ENCODE peak calls at places on chromosomes 1 and 21, in nine cellular contexts. W is upper lobe of left lung, P is GM23338, J is dorsolateral prefrontal cortex, Z is heart left ventricle, D is fibroblast of lung, I is psoas muscle, U is PC-3, O is AG04450. S is an unnamed sample.

GRCh38 chr1:91701494-91701869 is 184.5 kb downstream of the TGFBR3 start:
- DNase-seq in O (no peak), Z (no peak), J (no peak), P (no peak), D (no peak), W (no peak), I (no peak), U (no peak), S (no peak)

GRCh38 chr1:111219466-111220286 is 7.8 kb upstream of the CHI3L2 start:
- DNase-seq in J (no peak), I (no peak), D (no peak), O (no peak), W (no peak), P (no peak), U (no peak), Z (no peak), S (no peak)

GRCh38 chr1:913491-914252 is 10.1 kb upstream of the SAMD11 start:
- DNase-seq in D (no peak), U (no peak), P (no peak), I (peak), J (no peak), W (no peak), O (no peak), Z (peak), S (no peak)

GRCh38 chr1:38418195-38419030 is 371.8 kb upstream of the POU3F1 start:
- DNase-seq in Z (no peak), I (no peak), W (no peak), O (no peak), P (no peak), D (no peak), J (no peak), U (no peak), S (no peak)

GRCh38 chr21:38773108-38774061 is 32.3 kb upstream of the ETS2 start:
- DNase-seq in D (peak), O (peak), W (no peak), I (peak), J (no peak), Z (no peak), P (no peak), U (peak), S (peak)

GRCh38 chr1:36207339-36207738 is 16.9 kb upstream of the THRAP3 start:
- DNase-seq in Z (no peak), P (peak), J (no peak), W (peak), O (no peak), U (peak), D (peak), I (peak), S (no peak)

GRCh38 chr1:3632298-3632697 is 7.5 kb downstream of the TPRG1L start:
- DNase-seq in U (no peak), J (no peak), Z (no peak), D (no peak), I (no peak), W (no peak), O (no peak), P (no peak), S (no peak)

GRCh38 chr1:205568469-205569361 is 63.1 kb downstream of the ELK4 start:
- DNase-seq in Z (no peak), J (peak), O (no peak), I (no peak), W (no peak), P (peak), U (peak), D (no peak), S (no peak)

GRCh38 chr1:12595839-12596821 is 21.9 kb downstream of the DHRS3 start:
- DNase-seq in W (peak), O (peak), Z (peak), P (peak), D (peak), I (peak), U (peak), J (no peak), S (no peak)

GRCh38 chr1:38475624-38476005 is 384.0 kb downstream of the RRAGC start:
- DNase-seq in O (no peak), J (no peak), W (no peak), D (no peak), U (no peak), Z (no peak), P (peak), I (no peak), S (no peak)

GRCh38 chr1:113818585-113818984 is 6.3 kb upstream of the RSBN1 start:
- DNase-seq in P (no peak), O (no peak), Z (no peak), U (no peak), D (no peak), I (no peak), J (no peak), W (no peak), S (no peak)

GRCh38 chr1:241499910-241500309 is 19.6 kb downstream of the FH start:
- DNase-seq in O (peak), D (peak), Z (no peak), W (no peak), P (peak), J (no peak), U (peak), I (no peak), S (no peak)

GRCh38 chr21:15219866-15220265 is 155.1 kb upstream of the NRIP1 start:
- DNase-seq in D (no peak), I (no peak), Z (no peak), J (no peak), U (no peak), P (no peak), O (no peak), W (no peak), S (no peak)

GRCh38 chr1:37574834-37575479 is 18.2 kb downstream of the DNALI1 start:
- DNase-seq in P (no peak), W (no peak), O (peak), J (no peak), Z (no peak), D (peak), U (peak), I (no peak), S (no peak)

GRCh38 chr1:180503274-180503862 is 991 bp upstream of the ACBD6 start:
- DNase-seq in O (no peak), J (no peak), W (no peak), D (no peak), I (no peak), P (no peak), Z (no peak), U (peak), S (no peak)

GRCh38 chr1:56986397-56986796 is 20.6 kb upstream of the C8B start:
- DNase-seq in U (no peak), P (no peak), D (no peak), I (no peak), W (no peak), J (no peak), O (no peak), Z (no peak), S (no peak)

GRCh38 chr21:27408826-27409225 is 441.9 kb upstream of the ADAMTS5 start:
- DNase-seq in D (no peak), U (no peak), O (no peak), J (no peak), Z (no peak), P (no peak), W (no peak), I (no peak), S (no peak)

GRCh38 chr1:92749024-92749634 is 35.8 kb downstream of the EVI5 start:
- DNase-seq in Z (no peak), I (no peak), P (peak), D (peak), J (no peak), U (peak), O (no peak), W (peak), S (no peak)

GRCh38 chr21:29334717-29335428 is 36.2 kb downstream of the BACH1 start:
- DNase-seq in J (no peak), U (no peak), P (no peak), Z (no peak), D (peak), W (peak), I (no peak), O (no peak), S (no peak)

GRCh38 chr1:91851130-91852010 is 34.6 kb downstream of the TGFBR3 start:
- DNase-seq in W (peak), O (peak), Z (peak), I (peak), P (no peak), J (no peak), D (peak), U (peak), S (no peak)

GRCh38 chr1:94025383-94026340 is 95.3 kb downstream of the ABCA4 start:
- DNase-seq in U (peak), D (peak), O (no peak), I (no peak), J (no peak), Z (no peak), W (no peak), P (peak), S (no peak)

GRCh38 chr21:21200103-21200938 is 202.1 kb downstream of the NCAM2 start:
- DNase-seq in Z (no peak), P (no peak), J (no peak), D (peak), I (peak), U (peak), O (peak), W (peak), S (peak)

GRCh38 chr1:225769687-225770086 is 7.9 kb upstream of the SRP9 start:
- DNase-seq in I (no peak), J (no peak), O (no peak), W (no peak), D (no peak), P (no peak), Z (no peak), U (no peak), S (no peak)

GRCh38 chr1:159830737-159831136 is 4.1 kb downstream of the SLAMF8 start:
- DNase-seq in I (no peak), U (no peak), Z (no peak), W (no peak), D (no peak), P (no peak), O (no peak), J (no peak), S (no peak)

GRCh38 chr1:159831696-159832225 is 5.1 kb downstream of the SLAMF8 start:
- DNase-seq in U (no peak), I (no peak), W (no peak), P (no peak), Z (no peak), J (no peak), D (no peak), O (no peak), S (no peak)

GRCh38 chr1:159828176-159828575 is 1.5 kb downstream of the SLAMF8 start:
- DNase-seq in U (peak), J (no peak), O (no peak), P (no peak), D (no peak), W (no peak), I (no peak), Z (no peak), S (no peak)

GRCh38 chr1:159828916-159829634 is 2.4 kb downstream of the SLAMF8 start:
- DNase-seq in P (peak), D (no peak), I (peak), Z (peak), O (no peak), U (no peak), J (no peak), W (peak), S (no peak)

DNA sequence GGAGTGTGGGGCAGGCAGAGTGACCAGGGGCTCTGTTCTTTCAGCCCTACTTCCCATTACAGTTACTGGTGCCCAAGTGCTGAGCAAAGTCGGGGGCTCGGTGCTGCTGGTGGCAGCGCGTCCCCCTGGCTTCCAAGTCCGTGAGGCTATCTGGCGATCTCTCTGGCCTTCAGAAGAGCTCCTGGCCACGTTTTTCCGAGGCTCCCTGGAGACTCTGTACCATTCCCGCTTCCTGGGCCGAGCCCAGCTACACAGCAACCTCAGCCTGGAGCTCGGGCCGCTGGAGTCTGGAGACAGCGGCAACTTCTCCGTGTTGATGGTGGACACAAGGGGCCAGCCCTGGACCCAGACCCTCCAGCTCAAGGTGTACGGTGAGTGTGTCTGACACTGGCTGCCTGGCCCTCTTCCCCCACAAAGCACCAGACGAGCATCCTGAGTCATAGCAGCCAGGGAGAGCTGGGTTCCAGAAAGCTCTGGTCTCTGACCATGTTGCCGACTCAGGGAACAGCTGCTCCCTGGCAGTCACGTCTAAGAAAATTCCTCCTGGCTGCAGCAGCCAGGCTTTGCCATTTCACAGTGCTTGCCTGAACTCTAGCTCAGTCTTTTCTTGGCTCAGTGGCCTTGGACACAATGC is 3.3 kb downstream of the SLAMF8 start:
- DNase-seq in D (peak), P (no peak), O (peak), Z (peak), I (peak), U (no peak), W (no peak), J (no peak), S (peak)
- H3K4me3 ChIP-seq in D (no peak), P (no peak), O (no peak), Z (no peak), I (no peak), U (no peak), W (peak), J (no peak), S (no peak)

GRCh38 chr1:11341881-11342552 is 69.0 kb downstream of the UBIAD1 start:
- DNase-seq in U (no peak), D (peak), P (no peak), Z (no peak), O (peak), I (no peak), W (no peak), J (no peak), S (no peak)

GRCh38 chr1:11339346-11340247 is 66.6 kb downstream of the UBIAD1 start:
- DNase-seq in D (no peak), J (no peak), O (no peak), P (peak), U (peak), Z (no peak), I (peak), W (no peak), S (no peak)

GRCh38 chr1:11338351-11338809 is 65.4 kb downstream of the UBIAD1 start:
- DNase-seq in J (no peak), Z (no peak), W (no peak), U (no peak), O (no peak), I (no peak), D (no peak), P (no peak), S (no peak)

GRCh38 chr1:11340248-11340632 is 67.2 kb downstream of the UBIAD1 start:
- DNase-seq in I (no peak), P (no peak), O (no peak), W (no peak), U (no peak), D (no peak), Z (no peak), J (no peak), S (no peak)

GRCh38 chr1:11342677-11343076 is 69.7 kb downstream of the UBIAD1 start:
- DNase-seq in J (no peak), Z (no peak), W (no peak), U (no peak), I (no peak), D (no peak), O (no peak), P (no peak), S (no peak)
- TF ChIP-seq CTCF in J (no peak), Z (no peak), W (no peak), U (no peak), I (no peak), D (no peak), O (no peak), P (no peak), S (no peak)

GRCh38 chr1:115067460-115067859 is 21.8 kb downstream of the TSPAN2 start:
- DNase-seq in Z (no peak), W (no peak), O (no peak), I (no peak), J (no peak), P (no peak), U (peak), D (no peak), S (no peak)

GRCh38 chr1:115069626-115070308 is 19.5 kb downstream of the TSPAN2 start:
- DNase-seq in U (no peak), J (no peak), D (no peak), P (no peak), O (no peak), I (no peak), Z (no peak), W (no peak), S (no peak)

GRCh38 chr1:115069186-115069585 is 20.1 kb downstream of the TSPAN2 start:
- DNase-seq in U (peak), Z (no peak), P (no peak), I (no peak), D (no peak), W (no peak), O (no peak), J (no peak), S (no peak)

GRCh38 chr1:115070993-115071661 is 18.2 kb downstream of the TSPAN2 start:
- DNase-seq in D (no peak), O (no peak), P (no peak), U (no peak), I (no peak), Z (no peak), J (no peak), W (no peak), S (no peak)

DNA sequence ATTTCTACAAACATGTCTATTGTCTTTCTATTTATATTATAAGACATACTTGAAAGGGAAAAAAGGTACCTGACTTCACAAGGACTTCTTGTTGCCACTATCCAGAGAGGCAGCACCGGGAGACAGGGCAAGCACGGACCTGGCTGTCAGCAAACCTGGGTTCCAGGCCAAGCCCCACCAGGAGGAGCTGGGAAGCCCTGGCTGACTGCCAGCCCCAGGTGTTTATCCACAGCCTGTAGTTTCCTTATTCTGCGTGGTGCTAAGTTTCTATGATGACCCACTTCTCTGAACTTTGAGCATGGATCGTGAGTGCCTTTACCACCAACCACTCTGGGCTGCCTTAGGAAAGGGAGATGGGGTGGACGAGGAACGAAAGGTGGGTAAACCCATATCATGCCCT is 20.5 kb downstream of the TSPAN2 start:
- DNase-seq in O (no peak), W (no peak), P (no peak), I (no peak), Z (no peak), J (no peak), D (no peak), U (no peak), S (no peak)
- H3K4me3 ChIP-seq in O (no peak), W (no peak), P (no peak), I (no peak), Z (no peak), J (no peak), D (no peak), U (no peak), S (no peak)

GRCh38 chr21:41777934-41778815 is 11.3 kb upstream of the RIPK4 start:
- DNase-seq in U (peak), J (peak), P (peak), I (peak), Z (peak), O (peak), W (peak), D (peak), S (no peak)
- TF ChIP-seq CTCF in U (peak), J (peak), P (peak), I (peak), Z (peak), O (peak), W (peak), D (peak), S (peak)

GRCh38 chr1:62128765-62129164 is 65.9 kb upstream of the L1TD1 start:
- DNase-seq in I (no peak), W (no peak), O (no peak), P (no peak), J (no peak), U (no peak), D (no peak), Z (no peak), S (no peak)
- H3K4me3 ChIP-seq in I (no peak), W (no peak), O (no peak), P (no peak), J (no peak), U (no peak), D (no peak), Z (no peak), S (no peak)

GRCh38 chr1:171645553-171646336 is 6.7 kb downstream of the MYOC start:
- DNase-seq in O (no peak), U (no peak), D (peak), P (no peak), W (no peak), Z (peak), J (no peak), I (peak), S (no peak)

GRCh38 chr1:171641076-171641864 is 11.2 kb downstream of the MYOC start:
- DNase-seq in W (no peak), I (no peak), Z (no peak), O (no peak), J (no peak), U (peak), P (peak), D (no peak), S (no peak)

GRCh38 chr1:171643156-171643555 is 9.3 kb downstream of the MYOC start:
- DNase-seq in J (no peak), I (no peak), W (no peak), Z (no peak), O (no peak), P (no peak), U (no peak), D (no peak), S (no peak)

GRCh38 chr1:171642197-171642596 is 10.3 kb downstream of the MYOC start:
- DNase-seq in D (no peak), P (no peak), U (no peak), I (no peak), W (no peak), Z (no peak), O (no peak), J (no peak), S (no peak)

DNA sequence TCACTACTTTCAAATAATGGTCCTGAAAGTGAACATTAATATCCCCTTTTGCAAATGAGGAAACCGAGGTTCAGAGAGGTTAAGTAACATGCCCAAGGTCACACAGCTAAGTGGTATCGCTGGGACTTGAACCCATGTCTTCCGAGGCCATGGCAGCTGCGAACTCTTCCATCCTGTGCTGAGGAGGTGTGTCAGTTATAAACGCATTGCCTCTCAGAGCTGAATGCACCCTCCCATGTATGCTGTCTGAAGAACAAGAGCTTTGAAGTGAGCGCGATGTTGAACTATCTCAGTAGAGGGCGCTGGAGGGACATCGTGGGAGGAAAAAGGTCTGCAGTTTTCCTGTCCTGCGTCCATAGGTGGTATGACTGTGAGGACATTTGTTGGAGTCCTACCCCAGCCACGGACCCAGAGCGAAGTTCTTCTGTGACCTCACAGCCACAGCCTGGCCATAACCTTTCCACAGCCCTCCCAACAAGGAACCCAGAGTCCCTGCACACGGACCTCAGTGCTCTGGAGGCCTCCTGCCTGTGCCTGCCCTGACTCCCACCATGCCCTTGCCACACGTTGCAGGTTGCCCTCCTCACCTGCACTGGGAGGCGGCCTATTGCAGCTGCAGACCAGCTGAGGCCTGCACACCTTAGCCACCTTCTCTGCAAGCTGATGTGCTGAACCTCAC is 7.5 kb downstream of the MYOC start:
- DNase-seq in J (no peak), O (peak), D (peak), P (peak), Z (peak), U (peak), I (peak), W (peak), S (no peak)
- TF ChIP-seq CTCF in J (peak), O (peak), D (peak), P (peak), Z (peak), U (peak), I (peak), W (peak), S (peak)

S was measured in epithelial cell of proximal tubule.